ENCODE peak calls at places on chromosomes 4 and X, in nine cellular contexts. One of them, this sample, is unnamed.

GRCh38 chrX:1598021-1598875 is 6.8 kb downstream of the AKAP17A start:
- DNase-seq in upper lobe of left lung: no peak
- DNase-seq in tibial nerve: no peak
- DNase-seq in K562: no peak
- DNase-seq in vagina: no peak
- DNase-seq in endothelial cell of umbilical vein: no peak
- DNase-seq in IMR-90: no peak
- DNase-seq in stomach: peak; percentile 22
- DNase-seq in adrenal gland: no peak
- DNase-seq in this sample: no peak

GRCh38 chr4:7904942-7905341 is 34.7 kb downstream of the AFAP1 start:
- DNase-seq in adrenal gland: no peak
- DNase-seq in upper lobe of left lung: no peak
- DNase-seq in stomach: no peak
- DNase-seq in IMR-90: peak; percentile 94
- DNase-seq in vagina: no peak
- DNase-seq in endothelial cell of umbilical vein: no peak
- DNase-seq in tibial nerve: no peak
- DNase-seq in K562: no peak
- DNase-seq in this sample: peak; percentile 78

GRCh38 chrX:74325130-74326059 is 21.4 kb downstream of the ZCCHC13 start:
- DNase-seq in adrenal gland: no peak
- DNase-seq in vagina: no peak
- DNase-seq in upper lobe of left lung: no peak
- DNase-seq in IMR-90: no peak
- DNase-seq in stomach: no peak
- DNase-seq in tibial nerve: no peak
- DNase-seq in endothelial cell of umbilical vein: no peak
- DNase-seq in K562: peak; percentile 44
- DNase-seq in this sample: no peak

GRCh38 chr4:80875642-80876041 is 154.9 kb upstream of the BMP3 start:
- DNase-seq in K562: no peak
- DNase-seq in IMR-90: no peak
- DNase-seq in stomach: no peak
- DNase-seq in tibial nerve: no peak
- DNase-seq in endothelial cell of umbilical vein: no peak
- DNase-seq in vagina: no peak
- DNase-seq in upper lobe of left lung: no peak
- DNase-seq in adrenal gland: no peak
- DNase-seq in this sample: no peak

GRCh38 chr4:152817331-152817730 is 37.6 kb downstream of the ARFIP1 start:
- DNase-seq in tibial nerve: no peak
- DNase-seq in endothelial cell of umbilical vein: peak; percentile 49
- DNase-seq in adrenal gland: no peak
- DNase-seq in upper lobe of left lung: no peak
- DNase-seq in stomach: no peak
- DNase-seq in K562: no peak
- DNase-seq in vagina: no peak
- DNase-seq in IMR-90: peak; percentile 6
- DNase-seq in this sample: no peak

GRCh38 chrX:136953867-136954787 is 73.6 kb upstream of the RBMX start:
- DNase-seq in K562: peak; percentile 41
- DNase-seq in vagina: no peak
- DNase-seq in adrenal gland: peak; percentile 72
- DNase-seq in upper lobe of left lung: no peak
- DNase-seq in IMR-90: peak; percentile 67
- DNase-seq in endothelial cell of umbilical vein: peak; percentile 51
- DNase-seq in stomach: peak; percentile 70
- DNase-seq in tibial nerve: peak; percentile 52
- DNase-seq in this sample: peak; percentile 60

GRCh38 chr4:7647932-7648812 is 213.4 kb upstream of the PSAPL1 start:
- DNase-seq in adrenal gland: peak; percentile 60
- DNase-seq in vagina: no peak
- DNase-seq in IMR-90: peak; percentile 80
- DNase-seq in endothelial cell of umbilical vein: peak; percentile 36
- DNase-seq in K562: peak; percentile 35
- DNase-seq in tibial nerve: no peak
- DNase-seq in stomach: no peak
- DNase-seq in upper lobe of left lung: peak; percentile 52
- DNase-seq in this sample: no peak

GRCh38 chr4:78644744-78645330 is 93.3 kb downstream of the ANXA3 start:
- DNase-seq in stomach: peak; percentile 63
- DNase-seq in vagina: no peak
- DNase-seq in adrenal gland: peak; percentile 76
- DNase-seq in IMR-90: peak; percentile 86
- DNase-seq in endothelial cell of umbilical vein: peak; percentile 90
- DNase-seq in upper lobe of left lung: no peak
- DNase-seq in tibial nerve: peak; percentile 75
- DNase-seq in K562: peak; percentile 69
- DNase-seq in this sample: peak; percentile 59

GRCh38 chr4:77697860-77698599 is 92.4 kb downstream of the CXCL13 start:
- DNase-seq in vagina: no peak
- DNase-seq in endothelial cell of umbilical vein: peak; percentile 89
- DNase-seq in tibial nerve: no peak
- DNase-seq in adrenal gland: no peak
- DNase-seq in IMR-90: peak; percentile 67
- DNase-seq in K562: no peak
- DNase-seq in stomach: peak; percentile 56
- DNase-seq in upper lobe of left lung: no peak
- DNase-seq in this sample: no peak

GRCh38 chr4:47930971-47931804 is 16.8 kb upstream of the NFXL1 start:
- DNase-seq in K562: no peak
- DNase-seq in adrenal gland: peak; percentile 30
- DNase-seq in tibial nerve: no peak
- DNase-seq in IMR-90: peak; percentile 60
- DNase-seq in vagina: no peak
- DNase-seq in endothelial cell of umbilical vein: peak; percentile 45
- DNase-seq in stomach: no peak
- DNase-seq in upper lobe of left lung: no peak
- DNase-seq in this sample: no peak

GRCh38 chr4:47929682-47930201 is 15.4 kb upstream of the NFXL1 start:
- DNase-seq in IMR-90: no peak
- DNase-seq in upper lobe of left lung: no peak
- DNase-seq in vagina: no peak
- DNase-seq in adrenal gland: no peak
- DNase-seq in tibial nerve: no peak
- DNase-seq in endothelial cell of umbilical vein: no peak
- DNase-seq in K562: no peak
- DNase-seq in stomach: no peak
- DNase-seq in this sample: no peak

DNA sequence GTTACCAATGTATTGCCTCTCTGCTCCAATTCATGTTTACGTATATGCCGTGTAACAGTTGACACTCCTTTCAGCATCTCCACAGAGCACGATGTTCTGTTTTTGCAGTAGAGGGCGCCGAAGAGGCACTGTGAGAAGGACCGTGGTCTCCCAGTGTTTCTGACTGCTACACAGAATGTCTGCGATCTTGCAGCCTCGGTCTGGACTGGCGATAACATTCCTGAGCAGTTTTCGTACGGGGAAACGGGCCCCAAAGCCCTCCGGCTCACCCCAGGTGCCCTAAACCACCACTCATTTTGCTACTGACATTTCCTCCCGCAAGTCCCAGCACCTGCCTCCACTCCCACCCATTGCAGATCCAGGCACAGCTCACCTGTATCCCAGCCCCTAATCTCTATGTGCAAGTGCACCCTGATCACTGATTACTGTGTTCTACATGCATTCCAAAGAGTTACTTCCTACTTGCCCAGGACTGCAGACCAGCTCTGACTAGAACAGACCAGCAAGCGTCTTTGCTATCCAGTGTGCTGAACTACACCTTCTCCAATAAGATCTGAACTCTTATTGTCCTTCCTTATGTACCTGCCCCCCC is 12.4 kb upstream of the NFXL1 start:
- DNase-seq in IMR-90: peak; percentile 47
- DNase-seq in K562: peak; percentile 26
- DNase-seq in endothelial cell of umbilical vein: peak; percentile 49
- DNase-seq in tibial nerve: peak; percentile 48
- DNase-seq in stomach: peak; percentile 61
- DNase-seq in upper lobe of left lung: no peak
- DNase-seq in adrenal gland: peak; percentile 60
- DNase-seq in vagina: no peak
- DNase-seq in this sample: peak; percentile 29
- H3K4me3 ChIP-seq in IMR-90: no peak overlapping the region
- H3K4me3 ChIP-seq in K562: no peak overlapping the region
- H3K4me3 ChIP-seq in endothelial cell of umbilical vein: no peak overlapping the region
- H3K4me3 ChIP-seq in tibial nerve: no peak overlapping the region
- H3K4me3 ChIP-seq in stomach: peak overlapping the region; percentile 26
- H3K4me3 ChIP-seq in upper lobe of left lung: no peak overlapping the region
- H3K4me3 ChIP-seq in adrenal gland: no peak overlapping the region
- H3K4me3 ChIP-seq in vagina: no peak overlapping the region
- H3K4me3 ChIP-seq in this sample: no peak overlapping the region

GRCh38 chr4:165194368-165194767 is 13.0 kb upstream of the KLHL2 start:
- DNase-seq in upper lobe of left lung: no peak
- DNase-seq in adrenal gland: no peak
- DNase-seq in tibial nerve: no peak
- DNase-seq in IMR-90: no peak
- DNase-seq in endothelial cell of umbilical vein: no peak
- DNase-seq in vagina: no peak
- DNase-seq in K562: no peak
- DNase-seq in stomach: no peak
- DNase-seq in this sample: no peak
- TF ChIP-seq POLR2A in upper lobe of left lung: no peak
- TF ChIP-seq POLR2A in adrenal gland: no peak
- TF ChIP-seq POLR2A in tibial nerve: no peak
- TF ChIP-seq POLR2A in IMR-90: no peak
- TF ChIP-seq POLR2A in endothelial cell of umbilical vein: no peak
- TF ChIP-seq POLR2A in vagina: no peak
- TF ChIP-seq POLR2A in K562: no peak
- TF ChIP-seq POLR2A in stomach: no peak
- TF ChIP-seq POLR2A in this sample: no peak

DNA sequence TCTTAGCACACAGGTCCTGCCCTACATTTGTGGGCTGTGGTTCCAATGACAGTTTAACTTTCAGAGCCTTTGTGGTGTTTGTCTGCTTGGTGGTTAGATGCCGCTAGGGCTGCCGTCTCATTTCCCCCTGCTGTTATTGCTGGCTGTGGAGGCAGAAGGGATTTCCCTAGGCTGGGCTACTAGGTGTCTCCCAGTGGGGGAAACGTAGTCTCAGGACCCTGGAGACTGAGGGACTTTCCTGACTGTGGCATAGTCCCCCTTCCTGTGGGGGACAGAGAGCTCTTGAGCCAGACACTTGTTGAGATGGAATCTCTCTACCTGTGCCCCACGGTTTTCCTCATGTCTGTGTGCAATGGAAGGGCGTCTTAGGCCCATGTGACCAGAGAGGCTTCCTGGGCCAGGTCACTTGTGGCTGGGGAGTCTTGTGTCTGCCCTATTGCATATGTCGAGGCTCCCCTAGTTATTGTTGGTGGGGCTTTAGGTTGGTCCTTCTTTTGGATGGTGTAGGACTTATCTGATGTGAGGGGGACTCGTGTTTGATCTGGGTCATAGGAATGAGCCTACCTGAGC is 68.2 kb downstream of the ARHGAP10 start:
- DNase-seq in endothelial cell of umbilical vein: no peak
- DNase-seq in adrenal gland: no peak
- DNase-seq in stomach: no peak
- DNase-seq in vagina: no peak
- DNase-seq in K562: no peak
- DNase-seq in upper lobe of left lung: no peak
- DNase-seq in tibial nerve: no peak
- DNase-seq in IMR-90: no peak
- DNase-seq in this sample: no peak
- H3K36me3 ChIP-seq in endothelial cell of umbilical vein: no peaks in the 10 kb centered on the region
- H3K36me3 ChIP-seq in adrenal gland: no peaks in the 10 kb centered on the region
- H3K36me3 ChIP-seq in stomach: no peaks in the 10 kb centered on the region
- H3K36me3 ChIP-seq in vagina: no peaks in the 10 kb centered on the region
- H3K36me3 ChIP-seq in K562: no peaks in the 10 kb centered on the region
- H3K36me3 ChIP-seq in upper lobe of left lung: no peaks in the 10 kb centered on the region
- H3K36me3 ChIP-seq in tibial nerve: no peaks in the 10 kb centered on the region
- H3K36me3 ChIP-seq in IMR-90: no peaks in the 10 kb centered on the region
- H3K36me3 ChIP-seq in this sample: no peaks in the 10 kb centered on the region

GRCh38 chrX:101079736-101080135 is 1.1 kb downstream of the TMEM35A start:
- DNase-seq in K562: no peak
- DNase-seq in upper lobe of left lung: no peak
- DNase-seq in IMR-90: no peak
- DNase-seq in endothelial cell of umbilical vein: no peak
- DNase-seq in tibial nerve: no peak
- DNase-seq in stomach: no peak
- DNase-seq in vagina: no peak
- DNase-seq in adrenal gland: no peak
- DNase-seq in this sample: no peak
- H3K4me3 ChIP-seq in K562: no peak overlapping the region
- H3K4me3 ChIP-seq in upper lobe of left lung: peak overlapping the region; percentile 24
- H3K4me3 ChIP-seq in IMR-90: peak overlapping the region; percentile 72
- H3K4me3 ChIP-seq in endothelial cell of umbilical vein: peak overlapping the region; percentile 57
- H3K4me3 ChIP-seq in tibial nerve: no peak overlapping the region
- H3K4me3 ChIP-seq in stomach: peak overlapping the region; percentile 45
- H3K4me3 ChIP-seq in vagina: peak overlapping the region; percentile 36
- H3K4me3 ChIP-seq in adrenal gland: no peak overlapping the region
- H3K4me3 ChIP-seq in this sample: peak overlapping the region; percentile 35

GRCh38 chr4:73452953-73453700 is 17.1 kb downstream of the AFP start:
- DNase-seq in IMR-90: no peak
- DNase-seq in vagina: no peak
- DNase-seq in adrenal gland: no peak
- DNase-seq in K562: no peak
- DNase-seq in upper lobe of left lung: no peak
- DNase-seq in endothelial cell of umbilical vein: no peak
- DNase-seq in tibial nerve: no peak
- DNase-seq in stomach: no peak
- DNase-seq in this sample: no peak

GRCh38 chr4:73456177-73457022 is 20.4 kb downstream of the AFP start:
- DNase-seq in K562: no peak
- DNase-seq in stomach: no peak
- DNase-seq in upper lobe of left lung: no peak
- DNase-seq in adrenal gland: no peak
- DNase-seq in endothelial cell of umbilical vein: no peak
- DNase-seq in tibial nerve: no peak
- DNase-seq in IMR-90: no peak
- DNase-seq in vagina: no peak
- DNase-seq in this sample: no peak

GRCh38 chr4:73453701-73454005 is 17.6 kb downstream of the AFP start:
- DNase-seq in upper lobe of left lung: no peak
- DNase-seq in IMR-90: no peak
- DNase-seq in vagina: no peak
- DNase-seq in tibial nerve: no peak
- DNase-seq in endothelial cell of umbilical vein: no peak
- DNase-seq in K562: no peak
- DNase-seq in stomach: no peak
- DNase-seq in adrenal gland: no peak
- DNase-seq in this sample: no peak

GRCh38 chr4:73451978-73452747 is 16.1 kb downstream of the AFP start:
- DNase-seq in tibial nerve: no peak
- DNase-seq in endothelial cell of umbilical vein: no peak
- DNase-seq in vagina: no peak
- DNase-seq in IMR-90: no peak
- DNase-seq in K562: no peak
- DNase-seq in adrenal gland: no peak
- DNase-seq in stomach: no peak
- DNase-seq in upper lobe of left lung: no peak
- DNase-seq in this sample: no peak

GRCh38 chr4:73454920-73455319 is 18.9 kb downstream of the AFP start:
- DNase-seq in endothelial cell of umbilical vein: no peak
- DNase-seq in vagina: no peak
- DNase-seq in IMR-90: no peak
- DNase-seq in K562: no peak
- DNase-seq in stomach: no peak
- DNase-seq in upper lobe of left lung: no peak
- DNase-seq in tibial nerve: no peak
- DNase-seq in adrenal gland: no peak
- DNase-seq in this sample: no peak
- TF ChIP-seq POLR2A in endothelial cell of umbilical vein: no peak
- TF ChIP-seq POLR2A in vagina: no peak
- TF ChIP-seq POLR2A in IMR-90: no peak
- TF ChIP-seq POLR2A in K562: no peak
- TF ChIP-seq POLR2A in stomach: no peak
- TF ChIP-seq POLR2A in upper lobe of left lung: no peak
- TF ChIP-seq POLR2A in tibial nerve: no peak
- TF ChIP-seq POLR2A in adrenal gland: no peak
- TF ChIP-seq POLR2A in this sample: no peak